ENCODE peak calls at places on chromosomes 13 and 19, in ten cellular contexts. E is ovary, Q is body of pancreas, R is IMR-90, W is fibroblast of lung, S is mesendoderm, J is tibial artery, H is colonic mucosa, F is A549, N is transverse colon. I is an unnamed sample. For H3K4me1, the result is how much of the 10 kb centered on the place peaks cover.

GRCh38 chr19:44525721-44526430 is 3.6 kb downstream of the CEACAM20 start:
- DNase-seq in F (no peak), J (no peak), E (no peak), H (no peak), Q (no peak), S (no peak), N (no peak), W (no peak), R (no peak), I (no peak)

GRCh38 chr19:31334849-31335624 is 14.2 kb downstream of the TSHZ3 start:
- DNase-seq in F (no peak), R (peak), E (no peak), Q (no peak), W (no peak), H (no peak), N (no peak), S (no peak), J (no peak), I (no peak)

GRCh38 chr13:22077764-22078163 is 406.9 kb downstream of the FGF9 start:
- DNase-seq in F (no peak), N (no peak), S (no peak), E (no peak), Q (no peak), W (no peak), J (no peak), H (no peak), R (no peak), I (no peak)

GRCh38 chr13:40190656-40191100 is 475.8 kb downstream of the FOXO1 start:
- DNase-seq in F (no peak), E (no peak), J (peak), S (peak), N (peak), H (no peak), W (peak), Q (peak), R (peak), I (peak)

GRCh38 chr19:49020931-49021895 is 2.9 kb downstream of the CGB3 start:
- DNase-seq in N (no peak), H (no peak), E (no peak), Q (no peak), R (peak), J (no peak), W (peak), F (no peak), S (no peak), I (no peak)

GRCh38 chr19:34260771-34261173 is 6.4 kb downstream of the GARRE1 start:
- DNase-seq in N (no peak), H (no peak), W (peak), F (no peak), J (no peak), S (peak), E (no peak), Q (no peak), R (peak), I (no peak)

GRCh38 chr19:5767949-5768348 is 16.6 kb downstream of the PRR22 start:
- DNase-seq in Q (no peak), R (no peak), J (no peak), E (no peak), W (no peak), S (no peak), N (no peak), H (no peak), F (no peak), I (no peak)

GRCh38 chr13:41025518-41025917 is 6.4 kb upstream of the ELF1 start:
- DNase-seq in J (no peak), S (no peak), R (no peak), Q (no peak), H (no peak), W (no peak), N (no peak), F (no peak), E (no peak), I (no peak)

GRCh38 chr19:615619-616018 is 17.7 kb downstream of the POLRMT start:
- DNase-seq in N (no peak), E (no peak), Q (peak), W (no peak), R (no peak), J (no peak), S (no peak), H (no peak), F (no peak), I (peak)

GRCh38 chr13:45492538-45492937 is 27.8 kb downstream of the COG3 start:
- DNase-seq in J (no peak), R (peak), F (no peak), Q (no peak), S (no peak), W (peak), N (no peak), E (no peak), H (no peak), I (no peak)

GRCh38 chr13:40109324-40109958 is 454.0 kb downstream of the COG6 start:
- DNase-seq in W (peak), N (no peak), R (peak), Q (no peak), H (no peak), E (no peak), J (peak), F (peak), S (no peak), I (no peak)

GRCh38 chr13:35984776-35985453 is 146.3 kb downstream of the DCLK1 start:
- DNase-seq in E (no peak), J (no peak), W (no peak), Q (no peak), S (peak), N (no peak), R (no peak), F (no peak), H (no peak), I (no peak)

GRCh38 chr19:38640368-38640767 is 7.1 kb upstream of the ACTN4 start:
- DNase-seq in J (no peak), F (no peak), E (no peak), N (peak), W (no peak), H (peak), S (no peak), Q (no peak), R (peak), I (peak)

GRCh38 chr13:75838366-75839017 is 202.4 kb downstream of the LMO7 start:
- DNase-seq in J (no peak), F (no peak), W (no peak), S (no peak), H (no peak), R (no peak), N (no peak), Q (no peak), E (no peak), I (no peak)

GRCh38 chr19:54616840-54617560 is 13.3 kb upstream of the LILRB1 start:
- DNase-seq in H (peak), N (peak), W (no peak), J (no peak), F (no peak), E (no peak), Q (no peak), S (no peak), R (no peak), I (no peak)

GRCh38 chr19:51096473-51097165 is 11.6 kb downstream of the CTU1 start:
- DNase-seq in S (peak), H (no peak), Q (peak), J (no peak), W (no peak), E (no peak), N (no peak), R (no peak), F (peak), I (no peak)

GRCh38 chr13:40580566-40581276 is 85.7 kb downstream of the FOXO1 start:
- DNase-seq in N (no peak), E (no peak), Q (peak), S (no peak), J (no peak), R (no peak), W (no peak), H (no peak), F (no peak), I (no peak)

GRCh38 chr19:45125975-45126493 is 33.1 kb downstream of the PPP1R37 start:
- DNase-seq in S (peak), H (peak), N (peak), R (peak), W (peak), F (peak), Q (peak), J (peak), E (no peak), I (peak)

GRCh38 chr19:38742296-38742695 is 2.0 kb downstream of the CAPN12 start:
- DNase-seq in N (no peak), S (no peak), W (no peak), E (no peak), Q (no peak), J (no peak), H (no peak), R (no peak), F (no peak), I (no peak)

GRCh38 chr13:97977376-97977705 is 23.9 kb downstream of the IPO5 start:
- DNase-seq in N (no peak), Q (no peak), J (no peak), R (no peak), S (no peak), F (no peak), W (peak), H (no peak), E (no peak), I (peak)

GRCh38 chr19:8363803-8364771 is at the start of gene ANGPTL4:
- DNase-seq in F (peak), N (peak), S (peak), Q (peak), H (peak), J (peak), W (peak), E (no peak), R (peak), I (peak)

GRCh38 chr19:51799998-51800848 is 5.3 kb downstream of the FPR3 start:
- DNase-seq in N (no peak), W (peak), F (no peak), H (no peak), Q (peak), J (peak), E (peak), S (no peak), R (peak), I (no peak)

GRCh38 chr13:110455941-110456340 is 105.6 kb downstream of the RAB20 start:
- DNase-seq in Q (peak), J (peak), N (peak), W (peak), E (peak), R (peak), H (peak), F (peak), S (peak), I (peak)

GRCh38 chr19:1210227-1210538 is 4.6 kb downstream of the STK11 start:
- DNase-seq in J (no peak), S (no peak), H (no peak), E (no peak), F (no peak), W (no peak), Q (no peak), R (no peak), N (no peak), I (no peak)

GRCh38 chr19:42316223-42317211 is 3.4 kb downstream of the TMEM145 start:
- DNase-seq in H (no peak), J (no peak), R (peak), F (no peak), S (no peak), Q (no peak), E (no peak), N (peak), W (peak), I (no peak)
- H3K27ac ChIP-seq in H (no peak), J (no peak), R (no peak), F (no peak), S (no peak), Q (no peak), E (no peak), N (no peak), W (no peak), I (no peak)

DNA sequence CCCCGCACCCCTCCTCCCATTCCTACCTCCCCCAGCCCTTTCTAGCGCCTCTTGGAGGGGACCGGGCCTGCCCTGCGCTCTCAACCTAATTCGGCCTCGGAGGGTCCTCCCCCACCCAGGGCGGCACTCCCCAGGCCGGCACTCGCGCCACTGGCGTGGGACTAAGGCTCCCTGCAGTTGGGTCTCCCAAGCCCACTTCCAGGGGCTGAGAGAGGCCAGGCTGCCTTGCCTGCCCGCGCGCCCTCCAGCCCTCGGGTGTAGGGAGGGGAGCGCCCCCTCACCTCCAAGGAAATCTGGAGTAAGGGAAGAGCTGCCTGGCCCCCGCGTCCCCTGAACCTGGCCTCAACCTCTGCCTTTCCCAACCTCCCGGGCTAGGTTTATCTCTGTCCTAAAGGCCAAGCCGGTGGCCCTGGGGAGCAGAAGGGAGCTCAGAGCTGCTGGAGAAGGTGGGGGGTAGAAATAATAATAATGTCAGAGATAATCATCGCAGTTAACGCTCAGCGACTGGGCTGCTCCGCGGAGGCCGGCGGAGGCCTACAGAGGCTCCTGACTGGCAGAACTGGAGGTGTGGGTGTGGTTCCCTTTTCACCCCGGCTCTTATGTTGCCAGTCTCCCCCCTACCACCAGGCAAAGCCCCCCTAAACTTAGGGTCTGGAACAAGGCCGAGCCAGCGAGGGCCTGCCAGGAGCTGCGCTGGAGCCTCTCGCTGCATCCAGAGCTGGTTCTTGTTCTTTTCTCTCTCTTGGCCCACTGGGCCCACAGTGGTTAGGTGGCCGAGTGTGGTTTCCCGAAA is 9.6 kb downstream of the ZIC2 start:
- DNase-seq in H (no peak), N (no peak), W (no peak), E (no peak), Q (no peak), J (no peak), F (no peak), S (peak), R (no peak), I (no peak)
- H3K4me1 ChIP-seq in H (under half), N (under half), W (under half), E (under half), Q (under half), J (under half), F (under half), S (under half), R (under half), I (under half)

DNA sequence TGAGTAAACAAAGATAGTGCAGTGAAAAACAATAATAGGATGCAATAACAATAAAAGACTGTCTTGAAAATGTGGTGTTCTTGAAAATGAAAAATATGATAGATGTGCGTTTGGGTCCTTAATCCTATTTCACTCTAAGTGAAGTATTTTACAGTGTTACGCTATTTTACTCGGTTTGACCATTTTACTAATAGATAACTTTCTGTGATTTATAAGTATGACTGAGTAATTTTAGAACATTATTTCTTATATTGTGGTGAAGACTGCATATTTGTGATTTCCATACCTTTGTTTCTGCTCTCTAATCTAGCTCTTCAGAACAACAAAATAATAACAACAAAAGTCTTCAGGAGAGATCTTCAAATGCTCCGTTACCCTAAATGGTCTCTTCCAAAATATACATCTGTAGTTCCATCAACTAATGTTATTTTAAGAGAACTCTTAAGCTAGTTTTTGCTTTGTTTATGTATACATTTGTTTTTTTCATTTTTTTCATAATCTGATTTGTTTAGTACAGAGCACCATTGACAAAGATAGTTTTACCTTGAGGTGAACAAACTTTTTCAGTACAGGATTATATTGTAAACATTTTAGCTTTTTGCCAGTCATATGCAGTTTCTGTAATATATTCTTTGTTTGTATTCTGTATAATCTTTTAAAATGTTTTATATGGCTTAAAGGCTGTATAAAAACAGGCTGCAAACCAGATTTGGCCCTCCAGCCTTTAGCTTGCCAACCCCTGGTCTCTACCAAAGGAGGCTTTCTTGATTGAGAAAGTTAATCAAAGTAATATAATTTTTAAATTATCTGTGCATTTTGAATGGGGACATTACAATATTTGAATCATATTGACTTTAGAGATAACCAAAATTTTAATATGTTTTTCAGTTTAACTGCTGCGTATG is 1572.7 kb upstream of the PRR20A start:
- DNase-seq in R (no peak), W (no peak), F (no peak), S (no peak), N (no peak), J (no peak), H (no peak), E (no peak), Q (no peak), I (no peak)
- H3K27ac ChIP-seq in R (no peak), W (no peak), F (no peak), S (no peak), N (no peak), J (no peak), H (no peak), E (no peak), Q (no peak), I (no peak)

DNA sequence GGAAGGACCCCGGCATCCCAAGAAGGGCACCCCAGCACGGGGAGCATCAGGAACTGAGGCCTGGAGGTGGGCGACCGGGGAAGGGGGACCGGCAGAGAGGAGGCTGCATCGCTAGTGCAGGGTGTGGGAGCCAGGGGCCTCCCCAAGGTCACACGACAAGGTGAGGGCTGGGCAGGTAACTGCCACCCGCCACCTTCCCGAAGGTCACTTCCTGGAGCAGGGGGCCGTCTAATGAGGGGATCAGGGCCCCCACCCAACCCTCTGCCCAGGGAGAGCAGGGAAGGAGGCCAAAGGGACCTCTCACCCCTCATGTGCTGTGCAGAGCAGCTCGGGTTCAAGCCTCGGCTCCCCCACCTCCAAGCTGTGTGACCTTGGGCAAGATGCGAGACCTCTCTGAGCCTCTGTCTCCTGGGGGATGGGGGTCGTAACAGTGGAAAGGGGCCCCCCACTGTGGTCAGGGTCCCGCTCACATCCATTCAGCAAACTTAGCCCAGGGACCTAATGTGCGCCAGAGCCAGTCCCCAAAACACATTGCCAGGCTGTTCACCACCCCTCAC is 6.0 kb downstream of the ZBTB7A start:
- DNase-seq in H (peak), S (no peak), F (no peak), R (no peak), E (no peak), Q (peak), N (peak), W (no peak), J (no peak), I (peak)
- H3K4me1 ChIP-seq in H (half or more), S (under half), F (half or more), R (under half), E (half or more), Q (half or more), N (half or more), W (half or more), J (half or more), I (under half)

GRCh38 chr13:23748591-23748990 is 140.6 kb downstream of the MIPEP start:
- DNase-seq in S (no peak), Q (no peak), W (no peak), H (no peak), F (no peak), N (no peak), J (no peak), E (no peak), R (no peak), I (no peak)
- H3K27ac ChIP-seq in S (no peak), Q (no peak), W (no peak), H (no peak), F (peak), N (no peak), J (no peak), E (no peak), R (peak), I (no peak)

DNA sequence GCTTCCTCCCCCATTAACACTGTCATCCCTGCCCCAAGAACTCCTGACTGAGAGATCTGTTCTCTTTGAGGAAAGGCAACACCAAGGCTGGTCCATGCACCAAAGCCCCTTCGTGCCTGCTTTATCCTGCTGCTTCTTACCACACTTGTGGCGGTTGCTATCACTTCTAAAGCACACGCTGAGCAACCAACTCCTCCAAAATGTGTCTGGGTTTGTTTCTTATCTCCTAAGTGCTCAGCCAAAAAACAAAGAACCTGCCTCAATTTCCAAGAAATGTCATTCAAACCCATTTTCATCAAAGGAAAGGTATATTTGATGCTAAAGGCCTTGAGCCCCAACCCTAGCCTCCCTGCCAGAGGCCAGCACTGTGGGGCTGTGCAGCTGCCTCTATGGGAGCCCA is 14.6 kb downstream of the ATP7B start:
- DNase-seq in J (no peak), Q (no peak), H (no peak), S (no peak), E (no peak), F (no peak), W (no peak), R (no peak), N (no peak), I (no peak)
- H3K4me1 ChIP-seq in J (under half), Q (half or more), H (under half), S (under half), E (under half), F (under half), W (under half), R (under half), N (under half), I (under half)

GRCh38 chr13:48042889-48043288 is 5.4 kb downstream of the NUDT15 start:
- DNase-seq in J (no peak), S (no peak), R (no peak), Q (no peak), H (peak), F (no peak), N (peak), E (no peak), W (no peak), I (peak)

GRCh38 chr13:48043789-48044503 is 6.4 kb downstream of the NUDT15 start:
- DNase-seq in R (peak), F (no peak), Q (no peak), J (no peak), S (no peak), W (peak), E (no peak), H (no peak), N (no peak), I (peak)

GRCh38 chr13:48040059-48040458 is 2.5 kb downstream of the NUDT15 start:
- DNase-seq in S (no peak), J (no peak), E (no peak), W (no peak), N (no peak), H (no peak), R (no peak), Q (no peak), F (no peak), I (peak)

GRCh38 chr13:48037346-48038173 is at the start of gene NUDT15:
- DNase-seq in W (peak), H (peak), F (peak), E (peak), S (peak), J (peak), N (peak), Q (peak), R (peak), I (peak)

DNA sequence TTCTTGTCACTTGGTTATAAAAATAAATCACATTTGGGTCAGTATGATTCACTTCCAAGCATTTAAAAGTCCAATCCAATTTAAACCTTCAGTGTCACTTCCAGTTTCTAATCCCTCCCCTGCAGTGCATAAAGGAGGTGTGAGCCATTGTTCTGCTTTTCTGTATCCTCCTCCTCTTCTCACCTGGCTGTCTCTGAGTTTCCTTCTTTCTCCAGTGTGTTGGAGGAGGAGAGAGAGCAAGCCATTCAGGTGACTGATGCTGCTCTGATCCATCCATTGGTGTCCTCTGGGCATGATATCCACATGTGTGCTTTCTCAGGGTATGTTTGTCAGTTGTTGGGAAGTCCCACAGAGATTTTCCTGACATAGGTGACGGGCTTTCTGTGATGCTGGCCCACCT is 1.2 kb downstream of the NUDT15 start:
- DNase-seq in E (no peak), Q (no peak), S (peak), R (no peak), W (no peak), H (no peak), J (no peak), F (no peak), N (no peak), I (peak)
- H3K27ac ChIP-seq in E (no peak), Q (peak), S (peak), R (no peak), W (peak), H (peak), J (peak), F (peak), N (peak), I (peak)

I was measured in small intestine.